ENCODE peak calls at places on chromosomes 1 and 21, in four cellular contexts. D, A, N and W are unnamed samples. For H3K4me1, the result is how much of the 10 kb centered on the place peaks cover.

GRCh38 chr1:187685338-187685737 is 856.6 kb downstream of the PLA2G4A start:
- DNase-seq in N (peak), A (no peak), D (no peak), W (peak)

GRCh38 chr1:95002167-95002566 is 70.6 kb downstream of the ALG14 start:
- DNase-seq in N (no peak), A (no peak), D (no peak), W (no peak)

GRCh38 chr1:159341736-159342135 is 39.6 kb downstream of the FCER1A start:
- DNase-seq in D (no peak), A (no peak), N (no peak), W (no peak)

GRCh38 chr1:230398856-230399255 is 27.3 kb downstream of the PGBD5 start:
- DNase-seq in N (no peak), A (no peak), D (no peak), W (no peak)

GRCh38 chr21:36245115-36245514 is 74.9 kb upstream of the MORC3 start:
- DNase-seq in A (no peak), N (no peak), D (no peak), W (no peak)

GRCh38 chr1:228282329-228283042 is 74.6 kb downstream of the OBSCN start:
- DNase-seq in N (no peak), D (no peak), A (no peak), W (peak)

GRCh38 chr21:36647279-36648093 is 51.4 kb upstream of the SIM2 start:
- DNase-seq in D (no peak), A (no peak), N (peak), W (peak)

GRCh38 chr1:89923517-89923916 is 71.4 kb upstream of the ZNF326 start:
- DNase-seq in D (no peak), N (no peak), A (no peak), W (no peak)

GRCh38 chr1:5990913-5991783 is 1.1 kb downstream of the NPHP4 start:
- DNase-seq in D (peak), N (peak), A (peak), W (peak)

DNA sequence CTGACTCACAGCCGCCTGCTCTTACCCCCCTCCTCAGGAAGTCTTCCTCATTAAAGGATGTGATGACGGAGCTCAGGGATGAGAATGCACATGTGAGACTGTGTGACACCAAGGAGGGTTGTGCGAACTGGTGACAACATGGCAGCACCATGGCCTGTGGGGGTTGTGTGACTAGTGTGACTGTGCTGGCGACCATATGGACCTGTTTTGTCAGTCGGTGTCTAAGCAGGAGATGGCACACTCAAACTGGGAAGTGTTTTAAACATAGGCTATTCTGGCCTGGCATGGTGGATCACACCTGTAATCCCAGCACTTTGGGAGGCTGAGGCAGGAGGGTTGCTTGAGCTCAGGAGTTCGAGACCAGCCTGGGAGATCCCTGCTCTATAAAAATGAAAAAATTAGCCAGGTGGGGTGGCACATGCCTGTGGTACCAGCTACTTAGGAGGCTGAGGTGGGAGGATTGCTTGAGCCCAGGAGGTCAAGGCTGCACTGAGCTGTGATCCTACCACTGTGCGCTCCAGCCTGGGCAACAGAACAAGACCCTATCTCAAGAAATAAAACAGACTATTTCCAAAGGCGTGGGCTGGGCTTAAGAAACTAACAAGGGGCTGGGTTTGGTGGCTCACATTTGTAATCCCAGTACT is 7.4 kb downstream of the TRNP1 start:
- DNase-seq in N (peak), D (no peak), A (no peak), W (peak)
- H3K4me1 ChIP-seq in N (under half), D (under half), A (under half), W (under half)

GRCh38 chr1:205667909-205668643 is 12.2 kb downstream of the SLC45A3 start:
- DNase-seq in N (no peak), D (no peak), A (no peak), W (no peak)
- H3K4me1 ChIP-seq in N (under half), D (under half), A (under half), W (under half)

GRCh38 chr1:225695578-225696332 is 42.8 kb upstream of the ENAH start:
- DNase-seq in D (no peak), N (no peak), A (no peak), W (peak)
- H3K4me1 ChIP-seq in D (under half), N (under half), A (under half), W (under half)

GRCh38 chr21:29300547-29301138 is 1.9 kb downstream of the BACH1 start:
- DNase-seq in D (peak), A (no peak), N (no peak), W (peak)
- H3K4me1 ChIP-seq in D (under half), A (under half), N (under half), W (under half)

DNA sequence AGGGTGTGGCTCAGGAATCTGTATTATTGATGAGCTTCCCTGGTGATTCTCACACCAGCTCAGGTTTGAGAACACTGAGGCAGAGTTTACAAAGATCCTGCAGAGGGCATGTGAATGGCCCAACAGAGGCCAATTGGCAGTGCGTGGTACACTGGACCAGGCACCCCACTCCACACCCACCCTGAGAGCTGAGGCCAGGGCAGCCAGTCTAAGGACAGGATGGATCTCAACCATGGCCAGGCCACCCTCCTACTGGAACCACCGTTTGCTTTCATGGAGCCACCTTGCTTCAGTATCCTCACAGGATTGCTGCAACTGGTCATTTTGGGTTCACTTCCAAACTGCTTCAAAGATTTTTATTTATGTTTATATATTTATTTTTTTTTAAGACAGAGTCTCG is 7.3 kb upstream of the RASSF5 start:
- DNase-seq in D (no peak), A (no peak), N (no peak), W (no peak)
- H3K4me1 ChIP-seq in D (under half), A (under half), N (under half), W (under half)

DNA sequence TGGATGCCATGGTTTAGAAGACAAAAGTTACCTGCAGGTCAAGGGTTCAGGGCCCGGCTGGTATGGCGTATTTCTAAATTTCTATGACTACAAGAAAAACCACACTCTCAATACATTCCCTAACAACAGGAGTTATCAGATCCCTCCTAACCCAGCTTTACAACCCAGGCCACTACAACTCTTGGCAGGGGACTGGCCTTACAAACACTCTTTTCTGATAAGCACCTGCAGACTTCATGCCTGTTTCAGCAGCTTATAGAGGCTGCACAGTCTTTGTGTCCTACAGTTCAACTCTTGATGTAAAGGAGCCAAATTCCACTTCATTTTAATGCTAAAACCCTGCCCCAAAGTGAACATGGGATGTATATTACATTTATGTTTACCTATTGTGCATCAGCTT is 461.4 kb downstream of the SIPA1L2 start:
- DNase-seq in D (no peak), N (no peak), A (peak), W (no peak)
- H3K4me1 ChIP-seq in D (under half), N (under half), A (under half), W (under half)